ENCODE peak calls at places on chromosomes 7 and 10, in four cellular contexts. F, M, N and H are unnamed samples.

GRCh38 chr10:112953760-112954159 is 3.7 kb downstream of the TCF7L2 start:
- DNase-seq in N (no peak), F (no peak), M (peak), H (no peak)

GRCh38 chr7:95509199-95509598 is 23.5 kb downstream of the ASB4 start:
- DNase-seq in N (no peak), F (peak), M (peak), H (no peak)

GRCh38 chr10:124383496-124383895 is 35.2 kb downstream of the OAT start:
- DNase-seq in M (no peak), F (no peak), N (no peak), H (no peak)

GRCh38 chr7:47326808-47327207 is 255.1 kb downstream of the TNS3 start:
- DNase-seq in N (no peak), M (peak), F (no peak), H (no peak)

GRCh38 chr7:106021211-106022067 is 58.4 kb downstream of the CDHR3 start:
- DNase-seq in N (no peak), M (no peak), F (no peak), H (no peak)

GRCh38 chr7:29019275-29019820 is 61.2 kb upstream of the TRIL start:
- DNase-seq in N (no peak), M (no peak), F (no peak), H (no peak)

GRCh38 chr10:91557540-91558231 is 75.2 kb downstream of the PPP1R3C start:
- DNase-seq in M (no peak), N (no peak), F (no peak), H (no peak)

GRCh38 chr7:93551063-93551895 is 23.2 kb downstream of the CALCR start:
- DNase-seq in F (no peak), N (no peak), M (peak), H (no peak)

GRCh38 chr10:83182076-83182475 is 957.2 kb upstream of the GHITM start:
- DNase-seq in N (no peak), M (peak), F (no peak), H (no peak)

GRCh38 chr10:96470108-96470743 is 43.5 kb downstream of the TLL2 start:
- DNase-seq in F (peak), M (peak), N (no peak), H (peak)

GRCh38 chr10:15642095-15642494 is 77.6 kb downstream of the ITGA8 start:
- DNase-seq in M (peak), F (no peak), N (no peak), H (no peak)

GRCh38 chr7:77684030-77684429 is 12.2 kb upstream of the RSBN1L start:
- DNase-seq in N (peak), M (peak), F (no peak), H (no peak)

GRCh38 chr10:11214407-11214806 is 196.7 kb downstream of the CELF2 start:
- DNase-seq in M (no peak), N (no peak), F (no peak), H (no peak)

GRCh38 chr10:51224610-51225230 is 150.4 kb downstream of the PRKG1 start:
- DNase-seq in M (peak), F (no peak), N (no peak), H (no peak)

GRCh38 chr10:117137911-117138642 is at the start of gene VAX1:
- DNase-seq in F (peak), N (no peak), M (no peak), H (no peak)

GRCh38 chr10:62182595-62182994 is 86.0 kb downstream of the RTKN2 start:
- DNase-seq in N (no peak), F (no peak), M (no peak), H (no peak)

GRCh38 chr7:97770845-97771244 is 39.0 kb downstream of the TAC1 start:
- DNase-seq in N (no peak), F (no peak), M (no peak), H (no peak)

GRCh38 chr10:125140151-125140550 is 20.2 kb downstream of the CTBP2 start:
- DNase-seq in F (no peak), M (no peak), N (no peak), H (no peak)

GRCh38 chr7:29609162-29610030 is 45.8 kb downstream of the PRR15 start:
- DNase-seq in N (no peak), M (peak), F (no peak), H (no peak)

GRCh38 chr7:2079332-2080068 is 153.2 kb downstream of the MAD1L1 start:
- DNase-seq in F (peak), N (no peak), M (no peak), H (no peak)

GRCh38 chr10:17877121-17877520 is 68.0 kb downstream of the MRC1 start:
- DNase-seq in N (no peak), F (no peak), M (no peak), H (no peak)

GRCh38 chr10:44172883-44173557 is 211.9 kb downstream of the CXCL12 start:
- DNase-seq in N (no peak), M (no peak), F (no peak), H (no peak)

GRCh38 chr7:6248581-6248980 is 23.8 kb downstream of the CYTH3 start:
- DNase-seq in M (peak), N (no peak), F (no peak), H (no peak)

GRCh38 chr7:49174396-49174795 is 250.0 kb downstream of the CDC14C start:
- DNase-seq in F (no peak), N (no peak), M (peak), H (no peak)

GRCh38 chr10:17348111-17349008 is 106.0 kb downstream of the ST8SIA6 start:
- DNase-seq in F (peak), N (peak), M (peak), H (no peak)

GRCh38 chr7:35707422-35707821 is 12.5 kb upstream of the HERPUD2 start:
- DNase-seq in N (no peak), M (peak), F (no peak), H (no peak)

GRCh38 chr10:119478111-119479047 is 64.1 kb downstream of the RGS10 start:
- DNase-seq in F (no peak), M (no peak), N (no peak), H (no peak)

GRCh38 chr7:20172736-20173334 is 44.3 kb downstream of the MACC1 start:
- DNase-seq in F (peak), M (peak), N (no peak), H (peak)

GRCh38 chr7:88090671-88091070 is 129.2 kb downstream of the SRI start:
- DNase-seq in N (no peak), M (peak), F (no peak), H (no peak)

GRCh38 chr7:142385528-142386340 is 127.9 kb upstream of the PRSS58 start:
- DNase-seq in N (no peak), F (peak), M (peak), H (no peak)

GRCh38 chr7:22827563-22827962 is 4.9 kb upstream of the TOMM7 start:
- DNase-seq in N (no peak), M (no peak), F (no peak), H (no peak)

GRCh38 chr7:136640977-136641376 is 227.5 kb upstream of the CHRM2 start:
- DNase-seq in M (no peak), N (no peak), F (peak), H (no peak)

GRCh38 chr10:20892011-20892585 is 5.0 kb downstream of the NEBL start:
- DNase-seq in M (peak), N (no peak), F (no peak), H (no peak)

GRCh38 chr10:75771606-75772005 is 340.2 kb downstream of the LRMDA start:
- DNase-seq in N (no peak), F (no peak), M (no peak), H (no peak)

GRCh38 chr7:66894463-66895080 is 26.5 kb upstream of the TMEM248 start:
- DNase-seq in N (no peak), F (no peak), M (peak), H (no peak)

DNA sequence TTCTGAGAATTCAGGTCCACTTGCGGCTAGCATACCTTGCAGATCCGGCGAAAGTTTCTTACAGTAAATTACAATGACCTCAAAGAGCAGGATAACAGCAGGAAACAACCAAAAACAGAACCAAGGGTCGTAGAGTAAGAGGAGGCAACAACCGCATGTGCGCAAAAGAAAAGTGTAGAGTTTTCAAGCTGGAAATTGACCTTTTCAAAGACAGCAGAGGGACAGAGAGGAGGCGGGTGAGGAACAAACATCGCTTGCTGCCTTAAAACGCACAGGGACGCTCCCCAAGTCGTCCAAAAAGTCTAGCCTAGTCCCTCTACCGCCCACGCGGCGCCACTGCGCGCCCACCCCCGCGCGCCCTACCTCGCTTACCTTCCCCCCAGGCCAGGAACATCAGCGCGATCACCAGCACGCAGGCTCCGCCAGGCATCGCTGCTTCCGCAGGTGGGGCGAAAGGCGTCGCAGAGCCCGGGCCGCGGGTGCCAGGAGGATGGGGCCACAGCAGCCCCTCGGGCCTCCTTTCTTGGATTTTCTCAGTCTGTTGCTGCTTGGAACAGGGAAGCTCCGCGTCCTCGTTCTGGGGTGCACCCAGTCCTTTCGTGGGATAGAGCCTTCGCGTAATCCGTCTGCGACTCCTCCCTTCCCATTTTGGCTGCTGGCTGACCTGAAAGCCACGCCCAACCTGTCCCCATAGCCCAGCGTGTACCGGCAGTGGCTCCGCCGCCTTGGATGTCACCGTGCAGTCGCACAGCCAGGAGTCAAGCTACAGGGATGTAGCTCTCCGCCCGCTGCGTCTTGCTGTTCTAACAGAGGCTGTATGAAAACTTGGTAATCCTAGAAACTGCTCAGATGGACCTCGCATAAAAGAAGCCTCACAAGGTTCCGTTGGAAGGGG is at the start of gene VWDE:
- DNase-seq in N (no peak), M (peak), F (no peak), H (peak)
- TF ChIP-seq CTCF in N (no peak), M (no peak), F (no peak), H (no peak)

GRCh38 chr7:128410092-128410665 is 397 bp upstream of the IMPDH1 start:
- DNase-seq in N (no peak), M (peak), F (peak), H (peak)
- H3K27ac ChIP-seq in N (peak), M (peak), F (peak), H (peak)

GRCh38 chr10:28674782-28675181 is 2.5 kb upstream of the BAMBI start:
- DNase-seq in N (no peak), F (peak), M (no peak), H (no peak)
- TF ChIP-seq CTCF in N (no peak), F (no peak), M (no peak), H (no peak)

GRCh38 chr10:130957978-130958377 is 353.5 kb downstream of the TCERG1L start:
- DNase-seq in M (no peak), N (no peak), F (peak), H (no peak)
- H3K27ac ChIP-seq in M (no peak), N (no peak), F (no peak), H (no peak)

GRCh38 chr7:27438878-27439589 is 196.4 kb downstream of the EVX1 start:
- DNase-seq in N (no peak), F (no peak), M (no peak), H (no peak)

GRCh38 chr7:27431465-27431864 is 188.9 kb downstream of the EVX1 start:
- DNase-seq in M (no peak), N (no peak), F (no peak), H (no peak)

GRCh38 chr7:27433581-27433980 is 191.0 kb downstream of the EVX1 start:
- DNase-seq in M (no peak), N (no peak), F (no peak), H (no peak)

GRCh38 chr7:27435461-27435860 is 192.9 kb downstream of the EVX1 start:
- DNase-seq in F (no peak), M (peak), N (no peak), H (no peak)

DNA sequence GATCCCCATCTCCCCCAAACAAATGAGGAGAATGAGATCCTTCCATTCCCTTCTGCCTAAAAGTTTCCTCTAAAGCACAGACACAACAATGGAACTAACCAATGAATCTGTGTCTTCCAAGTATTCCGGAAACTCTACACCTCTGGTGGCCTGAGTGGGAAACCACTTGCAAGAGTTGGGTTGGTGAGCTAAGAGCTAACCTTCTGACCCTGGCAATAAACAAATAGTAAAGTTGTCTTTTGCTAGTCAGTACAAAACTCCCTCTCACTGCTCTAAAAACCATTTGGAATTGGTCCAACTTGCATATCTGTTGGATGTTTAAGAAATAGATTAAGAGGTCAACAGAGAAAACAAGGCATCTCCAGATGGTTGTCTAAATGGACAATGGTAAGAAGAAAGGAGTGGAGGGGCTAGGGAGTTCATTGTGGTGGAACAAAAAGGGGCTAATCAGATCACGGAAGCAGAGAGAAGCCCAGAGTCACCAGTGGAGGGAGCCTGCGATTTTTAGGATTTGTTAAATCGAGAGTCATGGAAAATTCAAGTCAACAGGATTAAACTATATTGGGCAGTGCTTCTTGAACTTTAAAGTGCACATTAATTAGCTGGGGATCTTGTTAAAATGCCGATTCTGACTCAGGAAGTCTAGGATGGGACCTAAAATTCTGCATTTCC is 192.3 kb downstream of the EVX1 start:
- DNase-seq in N (no peak), M (no peak), F (no peak), H (no peak)
- TF ChIP-seq CTCF in N (no peak), M (no peak), F (no peak), H (no peak)

DNA sequence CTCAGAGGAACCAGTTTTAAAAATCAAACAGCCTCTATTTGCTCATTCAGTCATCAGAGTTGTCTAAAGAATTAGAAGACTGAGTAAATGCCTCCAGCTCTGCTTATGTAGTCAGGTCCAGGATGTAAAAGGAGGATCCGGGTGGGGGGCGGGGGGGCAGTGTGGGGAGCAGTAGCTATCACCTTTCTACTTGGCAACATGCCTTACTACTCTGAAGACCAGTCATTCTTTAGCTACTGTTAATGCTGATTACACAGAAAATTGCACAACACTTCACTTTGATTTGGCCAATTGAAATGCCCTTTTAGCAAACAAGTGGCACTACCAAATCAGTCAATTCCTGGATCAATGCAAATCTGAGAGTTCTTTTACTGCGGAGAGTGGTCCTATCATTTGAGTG is 164.2 kb downstream of the NXPH1 start:
- DNase-seq in F (no peak), M (no peak), N (no peak), H (no peak)
- H3K27ac ChIP-seq in F (no peak), M (no peak), N (no peak), H (no peak)

DNA sequence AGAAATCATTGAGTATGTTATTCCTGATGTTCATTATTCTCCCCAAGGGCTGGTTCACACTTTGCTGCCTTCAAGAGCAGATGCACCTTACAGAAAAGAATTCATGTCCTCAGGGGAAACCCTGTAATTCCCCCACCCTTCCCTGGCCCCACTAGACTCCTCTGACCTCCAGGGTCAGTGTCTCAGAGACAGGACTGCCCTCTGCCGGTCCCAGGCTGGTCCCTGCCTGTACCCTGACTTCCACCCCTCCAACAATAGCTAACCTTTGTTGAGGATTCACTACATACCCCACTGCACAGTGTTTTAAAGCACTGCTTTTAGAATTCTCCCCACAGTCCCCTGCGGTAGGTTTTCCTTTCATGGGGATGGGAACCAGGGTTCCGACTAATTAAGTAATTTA is 4.4 kb upstream of the SEPHS1 start:
- DNase-seq in N (no peak), M (no peak), F (no peak), H (no peak)
- TF ChIP-seq CTCF in N (no peak), M (no peak), F (no peak), H (no peak)

GRCh38 chr10:132449051-132449825 is 52.2 kb downstream of the PWWP2B start:
- DNase-seq in N (no peak), M (no peak), F (no peak), H (no peak)
- H3K27ac ChIP-seq in N (no peak), M (no peak), F (no peak), H (no peak)

GRCh38 chr10:71647526-71648354 is 71.8 kb downstream of the C10orf105 start:
- DNase-seq in M (no peak), F (no peak), N (no peak), H (no peak)
- TF ChIP-seq CTCF in M (peak), F (peak), N (no peak), H (peak)